ENCODE peak calls at places on chromosomes 11 and 22, in seven cellular contexts. Q, N, I, S, Z, X and O are unnamed samples.
A peak's percentile ranks its signal among the peaks of the same experiment; 100 is the strongest.

GRCh38 chr22:44225091-44225689 is 44.5 kb downstream of the PARVG start:
- DNase-seq in Q (no peak), N (no peak), I (no peak), S (no peak), Z (no peak), X (no peak), O (no peak)

GRCh38 chr11:114179234-114179941 is 116.8 kb upstream of the NNMT start:
- DNase-seq in Q (no peak), N (no peak), I (no peak), S (no peak), Z (no peak), X (no peak), O (no peak)

GRCh38 chr11:117684731-117685130 is 112.3 kb downstream of the DSCAML1 start:
- DNase-seq in Q (no peak), N (no peak), I (no peak), S (no peak), Z (no peak), X (no peak), O (no peak)

GRCh38 chr22:20315337-20316216 is 4.3 kb downstream of the DGCR6L start:
- DNase-seq in Q (no peak), N (peak; percentile 20), I (peak; percentile 43), S (no peak), Z (no peak), X (no peak), O (no peak)

GRCh38 chr11:32328392-32328791 is 106.9 kb downstream of the WT1 start:
- DNase-seq in Q (no peak), N (no peak), I (no peak), S (no peak), Z (no peak), X (no peak), O (no peak)

GRCh38 chr11:110312670-110313069 is 16.3 kb upstream of the RDX start:
- DNase-seq in Q (no peak), N (no peak), I (no peak), S (no peak), Z (no peak), X (no peak), O (no peak)

GRCh38 chr11:2289859-2290258 is 11.9 kb downstream of the C11orf21 start:
- DNase-seq in Q (no peak), N (no peak), I (peak; percentile 13), S (no peak), Z (no peak), X (no peak), O (no peak)

GRCh38 chr11:46686886-46687810 is 13.3 kb downstream of the ARHGAP1 start:
- DNase-seq in Q (no peak), N (no peak), I (no peak), S (no peak), Z (no peak), X (no peak), O (no peak)

GRCh38 chr11:45017329-45017728 is 66.6 kb upstream of the TP53I11 start:
- DNase-seq in Q (no peak), N (peak; percentile 63), I (no peak), S (no peak), Z (no peak), X (no peak), O (no peak)

GRCh38 chr11:112162761-112163669 is 879 bp downstream of the IL18 start:
- DNase-seq in Q (no peak), N (no peak), I (no peak), S (no peak), Z (no peak), X (no peak), O (no peak)

GRCh38 chr11:93740802-93741093 is 547 bp downstream of the TAF1D start:
- DNase-seq in Q (peak; percentile 56), N (no peak), I (peak; percentile 70), S (peak; percentile 80), Z (peak; percentile 39), X (peak; percentile 50), O (peak; percentile 46)

GRCh38 chr22:47328550-47329243 is 566.2 kb downstream of the TBC1D22A start:
- DNase-seq in Q (no peak), N (no peak), I (no peak), S (no peak), Z (no peak), X (no peak), O (peak; percentile 23)

GRCh38 chr11:27241316-27242122 is 121.5 kb downstream of the CCDC34 start:
- DNase-seq in Q (no peak), N (no peak), I (no peak), S (no peak), Z (no peak), X (no peak), O (peak; percentile 57)

GRCh38 chr11:38300570-38300969 is 1702.5 kb upstream of the RAG2 start:
- DNase-seq in Q (no peak), N (no peak), I (no peak), S (no peak), Z (no peak), X (no peak), O (no peak)

GRCh38 chr22:44384563-44384940 is 71.8 kb upstream of the SHISAL1 start:
- DNase-seq in Q (no peak), N (no peak), I (no peak), S (no peak), Z (no peak), X (no peak), O (no peak)